ENCODE peak calls at places on chromosomes 4 and X, in six cellular contexts. P is suprapubic skin; A is BJ; C is GM12865; L is RWPE2; K is CD8-positive, alpha-beta T cell. U is an unnamed sample.

GRCh38 chr4:55866290-55866907 is 13.0 kb downstream of the EXOC1 start:
- DNase-seq in C (peak; percentile 38), A (peak; percentile 78), L (no peak), K (no peak), P (no peak), U (no peak)

GRCh38 chr4:185215261-185215660 is 5.9 kb downstream of the SNX25 start:
- DNase-seq in L (no peak), A (no peak), P (no peak), K (no peak), C (no peak), U (no peak)

GRCh38 chr4:77007358-77008230 is 58.0 kb downstream of the SEPTIN11 start:
- DNase-seq in K (peak; percentile 21), C (peak; percentile 33), P (no peak), A (no peak), L (no peak), U (no peak)

GRCh38 chrX:10108288-10108687 is 48.5 kb upstream of the CLCN4 start:
- DNase-seq in P (no peak), L (no peak), C (no peak), K (no peak), A (no peak), U (no peak)

GRCh38 chr4:99606716-99607115 is 32.1 kb downstream of the MTTP start:
- DNase-seq in K (no peak), L (no peak), P (no peak), A (no peak), C (no peak), U (no peak)

GRCh38 chr4:168028568-168028967 is 63.8 kb upstream of the ANXA10 start:
- DNase-seq in L (no peak), A (no peak), C (no peak), K (no peak), P (no peak), U (no peak)

GRCh38 chr4:1246111-1246881 is 2.6 kb downstream of the CTBP1 start:
- DNase-seq in L (peak; percentile 60), P (peak; percentile 66), C (peak; percentile 60), A (no peak), K (no peak), U (no peak)

GRCh38 chrX:93422693-93423092 is 250.7 kb downstream of the NAP1L3 start:
- DNase-seq in C (peak; percentile 2), A (no peak), K (no peak), P (no peak), L (no peak), U (no peak)

GRCh38 chr4:8112036-8112576 is 46.5 kb downstream of the ABLIM2 start:
- DNase-seq in K (no peak), C (no peak), L (no peak), P (no peak), A (no peak), U (no peak)

GRCh38 chrX:149374751-149375150 is 130.4 kb downstream of the IDS start:
- DNase-seq in P (no peak), L (no peak), A (no peak), K (no peak), C (no peak), U (no peak)

GRCh38 chr4:74796631-74797030 is 2.3 kb upstream of the BTC start:
- DNase-seq in K (no peak), P (no peak), L (no peak), C (no peak), A (no peak), U (no peak)

DNA sequence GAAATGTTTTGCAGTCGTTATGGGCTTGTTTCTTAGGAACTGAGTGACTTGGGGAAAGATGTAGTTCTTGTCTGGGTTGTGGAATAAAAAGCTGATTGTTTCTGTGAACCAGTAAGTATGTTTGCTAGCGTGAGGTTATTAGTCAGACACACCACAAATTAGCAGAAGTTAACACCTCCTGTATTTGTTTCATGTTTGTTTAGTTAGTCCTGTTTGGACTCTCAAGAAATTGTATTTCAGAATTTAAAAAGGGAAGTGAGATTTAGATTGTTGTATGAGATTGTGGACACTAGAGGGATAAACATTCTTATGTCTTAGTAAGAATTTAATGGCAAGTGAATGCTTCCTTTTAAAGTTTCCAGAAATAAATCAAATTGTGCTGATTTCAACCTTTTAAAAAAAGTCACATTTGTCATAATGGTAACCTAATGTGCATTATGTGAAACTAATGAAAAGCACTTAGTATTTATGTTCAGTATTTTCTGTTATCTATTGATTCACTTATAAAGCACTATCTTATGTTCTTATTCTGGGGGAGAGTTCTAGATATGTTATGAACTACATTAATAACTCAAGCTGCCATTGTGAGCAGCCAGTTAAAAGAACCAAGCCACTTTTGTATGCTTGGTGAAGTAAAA is 25.6 kb downstream of the ATP10D start:
- DNase-seq in K (no peak), L (no peak), A (no peak), C (peak; percentile 82), P (no peak), U (no peak)
- TF ChIP-seq CTCF in K (no peak), L (peak; percentile 40), A (peak; percentile 38), C (no peak), P (no peak), U (peak; percentile 42)

GRCh38 chrX:21744721-21745120 is 13.2 kb downstream of the SMPX start:
- DNase-seq in C (no peak), P (no peak), L (no peak), A (no peak), K (no peak), U (no peak)

GRCh38 chrX:21748235-21748634 is 9.7 kb downstream of the SMPX start:
- DNase-seq in K (no peak), P (no peak), L (no peak), C (no peak), A (no peak), U (no peak)

GRCh38 chrX:21747523-21747922 is 10.4 kb downstream of the SMPX start:
- DNase-seq in L (no peak), A (no peak), K (no peak), P (no peak), C (no peak), U (no peak)

GRCh38 chrX:21744060-21744459 is 13.9 kb downstream of the SMPX start:
- DNase-seq in C (no peak), K (no peak), P (no peak), A (no peak), L (no peak), U (no peak)

DNA sequence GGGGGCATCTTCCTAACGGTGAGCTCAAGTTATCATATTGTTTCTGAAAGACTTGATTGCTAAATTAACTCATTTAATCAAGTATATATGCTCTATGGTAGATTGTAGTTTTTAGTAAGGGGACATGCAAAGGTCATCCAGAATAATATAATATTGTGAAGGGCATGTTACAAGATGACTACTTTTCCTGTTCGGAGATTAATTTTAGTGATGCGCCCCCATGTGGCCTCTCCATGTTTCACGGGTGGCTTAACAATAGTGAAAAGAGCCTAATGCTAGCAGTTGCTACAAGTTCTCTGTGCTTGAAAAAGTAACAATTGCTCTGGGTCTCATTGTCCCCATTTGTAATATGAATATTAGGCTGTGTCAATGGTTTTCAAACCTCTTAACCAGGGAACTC is 12.2 kb downstream of the SMPX start:
- DNase-seq in P (no peak), K (peak; percentile 42), C (peak; percentile 22), L (no peak), A (no peak), U (no peak)
- TF ChIP-seq CTCF in P (peak; percentile 28), K (peak; percentile 46), C (peak; percentile 48), L (peak; percentile 45), A (peak; percentile 46), U (peak; percentile 81)

GRCh38 chr4:179007758-179008157 is 1565.5 kb upstream of the AGA start:
- DNase-seq in K (no peak), A (no peak), C (no peak), L (no peak), P (no peak), U (no peak)
- TF ChIP-seq CTCF in K (no peak), A (no peak), C (no peak), L (no peak), P (no peak), U (no peak)

GRCh38 chrX:28178206-28178605 is 197.0 kb upstream of the DCAF8L1 start:
- DNase-seq in C (no peak), K (no peak), L (no peak), A (no peak), P (no peak), U (no peak)

GRCh38 chrX:28177202-28177601 is 196.0 kb upstream of the DCAF8L1 start:
- DNase-seq in P (no peak), A (no peak), C (peak; percentile 6), L (no peak), K (no peak), U (no peak)
- TF ChIP-seq CTCF in P (no peak), A (no peak), C (peak; percentile 27), L (peak; percentile 34), K (no peak), U (peak; percentile 61)

DNA sequence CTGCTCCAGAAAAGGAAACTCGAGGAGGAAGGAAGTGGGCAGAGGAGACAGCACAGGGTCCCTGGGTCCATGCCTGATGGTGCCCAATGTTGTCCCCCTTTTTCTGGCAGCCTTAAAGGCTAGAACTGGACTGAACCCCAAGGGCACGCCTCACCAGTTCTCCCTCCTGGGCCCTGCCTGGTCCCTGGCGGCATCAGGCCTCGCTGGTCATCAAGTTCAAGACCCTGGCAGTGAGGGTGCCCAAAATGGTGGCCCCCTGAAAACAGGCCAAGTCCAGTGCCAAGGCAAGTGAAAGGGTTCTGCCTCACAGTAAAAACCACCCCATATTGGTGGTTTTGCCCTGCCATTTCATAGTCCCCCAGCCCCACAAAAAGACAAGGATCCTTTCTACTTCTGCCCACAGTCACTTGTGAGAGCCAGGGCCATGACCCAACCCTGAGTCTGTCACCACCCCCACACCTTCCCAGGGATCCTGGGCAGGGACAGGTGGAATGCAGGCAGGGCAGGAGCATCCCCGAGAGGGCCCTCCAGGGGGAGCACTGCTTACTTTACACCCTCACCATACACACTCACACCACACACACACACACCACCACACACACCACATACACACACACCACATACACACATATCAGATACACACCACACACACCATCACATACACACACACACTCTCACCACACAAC is 107.6 kb downstream of the DCTD start:
- DNase-seq in L (no peak), A (no peak), C (no peak), K (no peak), P (no peak), U (no peak)
- TF ChIP-seq CTCF in L (no peak), A (peak; percentile 37), C (peak; percentile 28), K (no peak), P (no peak), U (peak; percentile 41)

GRCh38 chrX:132887569-132887968 is 70.9 kb downstream of the HS6ST2 start:
- DNase-seq in L (no peak), P (no peak), C (no peak), K (no peak), A (no peak), U (no peak)

GRCh38 chrX:132877954-132878536 is 80.4 kb downstream of the HS6ST2 start:
- DNase-seq in L (no peak), C (no peak), P (no peak), A (no peak), K (no peak), U (no peak)

GRCh38 chrX:132883358-132883908 is 75.0 kb downstream of the HS6ST2 start:
- DNase-seq in L (no peak), C (no peak), P (no peak), K (no peak), A (no peak), U (no peak)
- TF ChIP-seq CTCF in L (no peak), C (no peak), P (no peak), K (no peak), A (no peak), U (no peak)

GRCh38 chr4:21304061-21304541 is 603.8 kb downstream of the PACRGL start:
- DNase-seq in L (no peak), P (no peak), A (no peak), C (no peak), K (no peak), U (no peak)

DNA sequence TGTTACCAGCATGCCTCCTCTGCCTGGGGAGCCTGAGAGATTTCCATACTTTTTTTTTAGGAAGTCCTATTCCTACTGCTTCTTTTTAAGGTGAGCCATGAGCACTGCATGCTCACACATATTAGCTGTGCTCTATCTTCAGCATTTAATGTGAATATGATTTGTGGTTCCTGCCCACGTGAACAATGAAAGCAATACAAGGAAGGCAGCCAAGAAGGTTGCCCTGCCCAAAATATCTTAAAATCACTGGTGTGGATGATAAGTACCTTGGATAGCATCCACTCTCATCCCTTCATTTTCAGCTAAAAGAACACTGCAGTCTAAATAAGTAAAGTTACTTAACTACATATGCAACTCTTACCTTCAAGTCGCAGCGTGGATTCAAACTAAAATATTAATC is 607.5 kb downstream of the PACRGL start:
- DNase-seq in L (no peak), K (no peak), C (no peak), P (no peak), A (no peak), U (no peak)
- TF ChIP-seq CTCF in L (no peak), K (no peak), C (no peak), P (no peak), A (no peak), U (no peak)